ENCODE peak calls at places on chromosomes 3 and 15, in five cellular contexts. L is body of pancreas, R is psoas muscle, V is astrocyte of the spinal cord, D is Calu3. P is an unnamed sample.
A peak's percentile ranks its signal among the peaks of the same experiment; 100 is the strongest.

GRCh38 chr15:72934006-72934405 is 118.3 kb upstream of the NEO1 start:
- DNase-seq in L (no peak), R (no peak), V (no peak), D (no peak), P (no peak)

GRCh38 chr3:116445291-116445841 is at the start of gene LSAMP:
- DNase-seq in L (peak; percentile 5), R (no peak), V (peak; percentile 53), D (no peak), P (no peak)

GRCh38 chr15:22980189-22981136 is at the start of gene CYFIP1:
- DNase-seq in L (peak; percentile 92), R (peak; percentile 91), V (peak; percentile 84), D (peak; percentile 75), P (peak; percentile 90)

GRCh38 chr15:92492556-92492955 is 98.9 kb downstream of the ST8SIA2 start:
- DNase-seq in L (no peak), R (no peak), V (no peak), D (no peak), P (no peak)

GRCh38 chr3:16816048-16816780 is 68.5 kb upstream of the PLCL2 start:
- DNase-seq in L (no peak), R (no peak), V (no peak), D (no peak), P (peak; percentile 46)

GRCh38 chr15:94453227-94453626 is 221.9 kb downstream of the MCTP2 start:
- DNase-seq in L (no peak), R (no peak), V (no peak), D (no peak), P (no peak)

GRCh38 chr15:60370105-60370803 is 27.5 kb downstream of the ANXA2 start:
- DNase-seq in L (no peak), R (no peak), V (no peak), D (peak; percentile 52), P (no peak)

GRCh38 chr3:176959867-176960266 is 237.4 kb downstream of the TBL1XR1 start:
- DNase-seq in L (no peak), R (no peak), V (no peak), D (no peak), P (no peak)

GRCh38 chr15:85027033-85027380 is 45.4 kb downstream of the PDE8A start:
- DNase-seq in L (no peak), R (no peak), V (no peak), D (no peak), P (no peak)

GRCh38 chr3:49842843-49843242 is 13.5 kb downstream of the TRAIP start:
- DNase-seq in L (no peak), R (no peak), V (no peak), D (no peak), P (no peak)

GRCh38 chr3:145678401-145678800 is 482.6 kb downstream of the PLOD2 start:
- DNase-seq in L (no peak), R (no peak), V (peak; percentile 27), D (no peak), P (no peak)

GRCh38 chr15:31024330-31024729 is 32.9 kb upstream of the MTMR10 start:
- DNase-seq in L (peak; percentile 21), R (no peak), V (peak; percentile 95), D (peak; percentile 3), P (no peak)

GRCh38 chr15:76376029-76376428 is 39.5 kb downstream of the ISL2 start:
- DNase-seq in L (no peak), R (no peak), V (no peak), D (no peak), P (no peak)

GRCh38 chr3:127049390-127049789 is 66.5 kb downstream of the PLXNA1 start:
- DNase-seq in L (no peak), R (peak; percentile 36), V (no peak), D (no peak), P (no peak)

GRCh38 chr3:18446067-18446793 is 21.1 kb upstream of the SATB1 start:
- DNase-seq in L (no peak), R (no peak), V (no peak), D (no peak), P (peak; percentile 8)

GRCh38 chr3:188664795-188665194 is 507.0 kb upstream of the TPRG1 start:
- DNase-seq in L (no peak), R (no peak), V (no peak), D (peak; percentile 23), P (peak; percentile 9)
- TF ChIP-seq CTCF in L (no peak), R (peak; percentile 11), V (peak; percentile 22), D (peak; percentile 36), P (peak; percentile 46)

DNA sequence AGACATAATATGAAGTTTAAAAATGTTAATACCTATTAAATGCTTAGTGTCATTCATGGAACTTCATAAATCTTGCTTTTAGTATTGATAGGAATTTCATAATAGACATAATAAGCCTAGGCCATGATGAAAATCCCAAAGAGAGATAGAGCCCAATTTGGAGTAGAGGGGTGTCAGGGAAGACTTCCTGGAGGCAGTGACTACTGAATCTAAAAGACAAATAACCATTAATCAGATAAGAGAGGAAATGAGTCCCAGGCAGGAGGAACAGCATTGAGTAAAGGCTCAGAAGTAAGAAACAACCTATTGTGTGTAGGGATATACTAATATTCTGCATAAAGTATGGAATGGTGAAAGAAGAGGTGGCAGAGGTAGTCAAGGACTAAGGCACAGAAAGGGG is 126.9 kb upstream of the MRPS22 start:
- DNase-seq in L (no peak), R (no peak), V (no peak), D (no peak), P (no peak)
- TF ChIP-seq CTCF in L (no peak), R (no peak), V (no peak), D (no peak), P (no peak)

GRCh38 chr3:41450416-41451231 is 251.3 kb downstream of the CTNNB1 start:
- DNase-seq in L (no peak), R (no peak), V (no peak), D (no peak), P (no peak)
- TF ChIP-seq CTCF in L (no peak), R (no peak), V (no peak), D (no peak), P (no peak)

DNA sequence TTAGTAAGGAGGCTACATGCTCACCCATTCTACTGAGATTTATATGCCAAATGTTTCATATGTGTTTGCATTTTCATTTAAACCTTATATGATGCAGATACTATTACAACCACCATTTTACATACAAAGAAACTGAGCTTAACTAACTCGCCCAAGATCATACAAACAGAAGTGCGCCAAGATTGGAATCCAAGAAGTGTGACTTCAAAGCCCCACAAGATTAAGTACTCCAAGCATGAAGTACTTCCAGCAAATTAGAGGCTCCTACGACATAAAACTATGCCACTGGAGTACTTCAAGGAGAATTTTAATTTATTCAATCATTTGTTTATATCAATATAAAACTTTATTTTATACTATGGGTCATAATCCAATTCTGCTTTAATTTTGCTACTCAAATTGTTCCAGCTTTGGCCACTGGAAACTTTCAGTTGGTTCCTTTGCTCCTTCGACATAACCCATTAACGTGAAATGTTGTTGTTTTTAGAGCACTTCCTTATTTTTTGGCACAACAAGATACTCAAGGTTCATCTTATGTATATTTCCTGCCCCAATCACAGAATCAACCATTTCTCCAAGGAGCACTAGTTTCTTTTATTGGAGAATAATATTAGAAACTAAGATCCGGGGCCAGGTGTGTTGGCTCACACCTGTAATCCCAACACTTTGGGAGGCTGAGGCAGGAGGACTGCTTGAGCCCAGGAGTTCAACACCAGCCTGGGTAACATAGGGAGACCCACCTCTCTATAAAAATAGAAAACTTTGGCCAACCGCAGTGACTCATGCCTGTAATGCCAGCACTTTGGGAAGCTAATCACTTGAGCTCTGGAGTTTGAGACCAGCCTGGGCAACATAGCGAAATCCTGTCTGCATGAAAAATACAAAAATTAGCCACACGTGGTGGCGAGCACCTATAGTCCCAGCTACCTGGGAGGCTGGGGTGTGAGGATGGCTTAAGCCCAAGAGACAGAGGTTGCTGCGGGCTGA is 10.4 kb downstream of the INO80 start:
- DNase-seq in L (no peak), R (no peak), V (no peak), D (no peak), P (no peak)
- TF ChIP-seq CTCF in L (no peak), R (no peak), V (no peak), D (no peak), P (no peak)

GRCh38 chr3:132981746-132982145 is 56.4 kb upstream of the TMEM108 start:
- DNase-seq in L (no peak), R (no peak), V (no peak), D (no peak), P (no peak)
- TF ChIP-seq CTCF in L (no peak), R (no peak), V (peak; percentile 8), D (no peak), P (no peak)

GRCh38 chr3:166052440-166052839 is 215.2 kb upstream of the BCHE start:
- DNase-seq in L (no peak), R (no peak), V (no peak), D (no peak), P (no peak)
- TF ChIP-seq CTCF in L (no peak), R (no peak), V (no peak), D (no peak), P (no peak)

GRCh38 chr15:44550734-44551133 is 13.8 kb downstream of the EIF3J start:
- DNase-seq in L (no peak), R (no peak), V (no peak), D (no peak), P (no peak)
- TF ChIP-seq CTCF in L (no peak), R (no peak), V (no peak), D (no peak), P (no peak)

DNA sequence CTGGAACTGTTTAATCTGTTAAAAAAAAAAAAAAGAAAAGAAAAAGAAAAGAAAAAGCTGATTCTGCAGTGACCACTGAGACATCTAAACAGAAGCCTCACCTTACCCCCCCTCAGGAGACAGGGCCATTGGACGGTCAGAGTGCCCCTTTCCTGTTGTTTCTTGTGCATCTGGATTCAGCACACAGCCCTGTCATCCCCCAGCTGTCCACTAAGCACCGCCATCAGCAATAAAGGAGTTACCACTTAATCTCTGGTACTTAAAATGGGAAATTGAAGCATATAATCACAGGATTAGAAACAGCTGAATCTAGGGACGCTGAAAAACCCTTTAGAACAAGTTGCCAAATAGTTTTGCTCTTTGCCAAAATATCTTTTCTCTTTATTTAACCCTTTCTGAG is 62.5 kb downstream of the TRIM69 start:
- DNase-seq in L (no peak), R (no peak), V (no peak), D (no peak), P (no peak)
- TF ChIP-seq CTCF in L (no peak), R (no peak), V (peak; percentile 36), D (no peak), P (peak; percentile 23)

GRCh38 chr15:47822066-47822465 is 104.8 kb downstream of the SEMA6D start:
- DNase-seq in L (no peak), R (no peak), V (no peak), D (no peak), P (no peak)
- TF ChIP-seq CTCF in L (no peak), R (no peak), V (no peak), D (no peak), P (no peak)

DNA sequence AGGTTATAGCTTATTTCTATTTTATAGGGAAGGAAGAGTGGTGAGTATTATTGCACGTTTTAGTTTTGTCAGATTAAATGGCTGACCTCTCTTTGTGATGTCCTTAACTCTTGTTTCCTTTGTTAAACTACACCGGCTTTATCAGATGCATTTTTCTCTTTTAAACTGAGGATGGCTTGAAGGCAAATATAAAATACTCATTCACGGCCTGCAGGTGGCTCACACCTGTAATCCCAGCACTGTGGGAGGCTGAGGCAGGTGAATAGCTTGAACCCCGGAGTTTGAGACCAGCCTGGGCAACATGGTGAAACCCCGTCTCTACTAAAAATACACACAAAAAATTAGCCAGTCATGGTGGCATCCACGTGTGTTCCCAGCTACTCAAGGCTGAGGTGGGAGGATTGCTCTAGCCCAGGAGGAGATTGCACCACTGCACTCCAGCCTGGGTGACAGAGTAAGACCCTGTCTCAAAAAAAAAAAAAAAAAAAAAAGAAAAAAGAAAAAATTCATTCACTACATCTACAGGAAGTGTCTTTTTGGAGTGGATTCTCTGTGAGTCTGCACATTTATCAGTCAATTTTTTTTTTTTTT is 34.8 kb upstream of the SACM1L start:
- DNase-seq in L (no peak), R (no peak), V (no peak), D (no peak), P (no peak)
- TF ChIP-seq CTCF in L (no peak), R (no peak), V (no peak), D (no peak), P (no peak)

P was measured in GM13977.